ENCODE peak calls at places on chromosome 3, in six cellular contexts. X is NCI-H2081; C is activated CD8-positive, alpha-beta T cell treated with anti-CD3 and anti-CD28 coated beads, Interleukin-2, amount 10 ng/mL, durations not matched to agents 7 days and 5 days; A is fibroblast of gingiva; H is activated naive CD8-positive, alpha-beta T cell treated with anti-CD3 and anti-CD28 coated beads, Interleukin-2, amount 50 U/mL, for 24 hours; Z is SW480. N is an unnamed sample.

GRCh38 chr3:130386604-130387263 is 41.3 kb downstream of the COL6A5 start:
- DNase-seq in X (no peak), Z (no peak), C (no peak), A (no peak), H (no peak), N (no peak)

GRCh38 chr3:14401692-14402303 is 608 bp upstream of the SLC6A6 start:
- DNase-seq in C (no peak), Z (no peak), X (no peak), A (no peak), H (no peak), N (peak)

GRCh38 chr3:189320511-189320910 is 148.7 kb downstream of the TPRG1 start:
- DNase-seq in A (no peak), X (no peak), H (no peak), C (no peak), Z (no peak), N (no peak)

GRCh38 chr3:46393554-46394434 is 13.1 kb downstream of the CCR5AS start:
- DNase-seq in Z (no peak), A (no peak), H (no peak), X (no peak), C (no peak), N (no peak)

GRCh38 chr3:184379375-184380209 is at the start of gene CHRD:
- DNase-seq in Z (no peak), C (no peak), H (no peak), A (no peak), X (no peak), N (no peak)

GRCh38 chr3:160564949-160565441 is 376 bp downstream of the KPNA4 start:
- DNase-seq in Z (peak), X (peak), C (peak), H (no peak), A (peak), N (peak)

GRCh38 chr3:135905058-135905724 is 60.3 kb upstream of the PPP2R3A start:
- DNase-seq in C (no peak), H (no peak), Z (no peak), X (no peak), A (peak), N (peak)

GRCh38 chr3:20637729-20638128 is 451.7 kb upstream of the SGO1 start:
- DNase-seq in H (no peak), Z (no peak), X (no peak), C (no peak), A (no peak), N (no peak)

GRCh38 chr3:179871782-179872181 is 165.0 kb downstream of the PEX5L start:
- DNase-seq in X (no peak), C (no peak), H (no peak), Z (no peak), A (no peak), N (no peak)

GRCh38 chr3:142735462-142735861 is 11.6 kb downstream of the TRPC1 start:
- DNase-seq in C (no peak), A (no peak), H (no peak), X (peak), Z (no peak), N (no peak)

GRCh38 chr3:129623447-129624118 is 17.1 kb upstream of the PLXND1 start:
- DNase-seq in C (no peak), Z (no peak), A (no peak), H (no peak), X (no peak), N (no peak)

GRCh38 chr3:34570916-34571705 is 772.7 kb downstream of the PDCD6IP start:
- DNase-seq in H (no peak), C (no peak), A (no peak), X (no peak), Z (no peak), N (no peak)

GRCh38 chr3:15797600-15798303 is at the start of gene ANKRD28:
- DNase-seq in Z (peak), X (peak), H (no peak), C (peak), A (peak), N (peak)

GRCh38 chr3:43345877-43346276 is 59.5 kb downstream of the SNRK start:
- DNase-seq in Z (no peak), H (no peak), X (no peak), C (peak), A (no peak), N (no peak)

GRCh38 chr3:111694471-111694870 is 99.3 kb upstream of the ZBED2 start:
- DNase-seq in C (no peak), Z (no peak), X (no peak), A (no peak), H (no peak), N (no peak)

GRCh38 chr3:113947372-113948014 is at the start of gene ZDHHC23:
- DNase-seq in A (peak), X (peak), Z (peak), C (peak), H (peak), N (peak)

N was measured in NCI-H526.